ENCODE peak calls at places on chromosome X, in six cellular contexts. M, X, W, D, N and F are unnamed samples.

GRCh38 chrX:113202601-113203000 is 362.0 kb upstream of the AMOT start:
- DNase-seq in D (no peak), M (no peak), N (no peak), X (no peak), W (no peak), F (no peak)

GRCh38 chrX:68492583-68492982 is 6.3 kb upstream of the YIPF6 start:
- DNase-seq in X (no peak), W (no peak), M (no peak), N (no peak), D (no peak), F (no peak)

GRCh38 chrX:103629295-103630170 is 758 bp downstream of the TCEAL1 start:
- DNase-seq in W (no peak), N (peak; percentile 80), D (peak; percentile 40), X (peak; percentile 61), M (no peak), F (peak; percentile 33)

GRCh38 chrX:30065226-30065625 is 150.1 kb upstream of the MAGEB2 start:
- DNase-seq in D (no peak), M (peak; percentile 31), W (no peak), N (no peak), X (no peak), F (no peak)

GRCh38 chrX:16712825-16713155 is 321 bp upstream of the CTPS2 start:
- DNase-seq in D (no peak), W (no peak), X (no peak), N (no peak), M (no peak), F (no peak)

GRCh38 chrX:120309873-120310730 is 1.2 kb downstream of the TMEM255A start:
- DNase-seq in X (no peak), D (no peak), N (no peak), W (no peak), M (no peak), F (no peak)

GRCh38 chrX:37871626-37872302 is 24.4 kb upstream of the DYNLT3 start:
- DNase-seq in X (no peak), D (peak; percentile 29), N (peak; percentile 69), M (peak; percentile 41), W (no peak), F (no peak)

GRCh38 chrX:9829308-9830267 is 43.4 kb downstream of the SHROOM2 start:
- DNase-seq in D (no peak), W (no peak), X (no peak), M (no peak), N (no peak), F (no peak)

GRCh38 chrX:101220881-101221280 is 1.3 kb downstream of the DRP2 start:
- DNase-seq in X (peak; percentile 2), M (no peak), W (no peak), D (no peak), N (no peak), F (no peak)

GRCh38 chrX:9677098-9677739 is 88.4 kb downstream of the GPR143 start:
- DNase-seq in N (no peak), W (no peak), D (peak; percentile 37), X (no peak), M (no peak), F (no peak)

GRCh38 chrX:153626863-153627674 is 19.9 kb upstream of the DUSP9 start:
- DNase-seq in N (no peak), X (no peak), D (no peak), W (no peak), M (no peak), F (no peak)
- H3K27me3 ChIP-seq in N (no peaks in the 10 kb centered on the region), X (no peaks in the 10 kb centered on the region), D (peaks cover 18% of the 10 kb centered on the region), W (no peaks in the 10 kb centered on the region), M (peaks cover 2% of the 10 kb centered on the region), F (peaks cover 21% of the 10 kb centered on the region)

GRCh38 chrX:39381446-39381845 is 580.2 kb downstream of the MID1IP1 start:
- DNase-seq in N (no peak), D (no peak), M (no peak), W (no peak), X (no peak), F (no peak)

GRCh38 chrX:39388730-39389129 is 587.5 kb downstream of the MID1IP1 start:
- DNase-seq in D (no peak), W (no peak), M (no peak), N (no peak), X (no peak), F (no peak)

GRCh38 chrX:39385022-39385421 is 583.8 kb downstream of the MID1IP1 start:
- DNase-seq in M (no peak), W (no peak), D (no peak), N (no peak), X (no peak), F (no peak)
- H3K27me3 ChIP-seq in M (no peaks in the 10 kb centered on the region), W (no peaks in the 10 kb centered on the region), D (no peaks in the 10 kb centered on the region), N (peaks cover under 1% of the 10 kb centered on the region), X (no peaks in the 10 kb centered on the region), F (peaks cover 26% of the 10 kb centered on the region)

DNA sequence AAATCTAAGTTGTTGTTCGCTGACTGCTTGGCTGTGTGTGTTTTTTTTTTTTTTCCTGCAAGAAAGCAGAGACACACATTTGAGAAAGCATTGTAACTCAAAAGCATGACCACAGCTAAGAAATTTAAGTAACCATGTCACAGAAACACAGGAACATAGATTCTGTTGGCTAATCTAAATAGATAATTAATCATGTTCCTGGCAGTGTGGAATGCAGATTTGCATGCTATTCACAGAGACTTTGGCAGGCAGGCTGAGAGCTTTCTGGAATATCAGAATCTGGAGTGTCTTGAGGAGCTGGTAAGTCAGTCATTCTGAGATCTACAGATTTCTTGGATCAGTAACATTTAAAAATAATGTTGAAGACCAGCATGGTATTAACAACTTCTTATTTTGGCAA is 33.3 kb upstream of the SMS start:
- DNase-seq in M (no peak), X (no peak), D (no peak), N (no peak), W (no peak), F (no peak)
- H3K27me3 ChIP-seq in M (no peaks in the 10 kb centered on the region), X (no peaks in the 10 kb centered on the region), D (no peaks in the 10 kb centered on the region), N (no peaks in the 10 kb centered on the region), W (no peaks in the 10 kb centered on the region), F (no peaks in the 10 kb centered on the region)

DNA sequence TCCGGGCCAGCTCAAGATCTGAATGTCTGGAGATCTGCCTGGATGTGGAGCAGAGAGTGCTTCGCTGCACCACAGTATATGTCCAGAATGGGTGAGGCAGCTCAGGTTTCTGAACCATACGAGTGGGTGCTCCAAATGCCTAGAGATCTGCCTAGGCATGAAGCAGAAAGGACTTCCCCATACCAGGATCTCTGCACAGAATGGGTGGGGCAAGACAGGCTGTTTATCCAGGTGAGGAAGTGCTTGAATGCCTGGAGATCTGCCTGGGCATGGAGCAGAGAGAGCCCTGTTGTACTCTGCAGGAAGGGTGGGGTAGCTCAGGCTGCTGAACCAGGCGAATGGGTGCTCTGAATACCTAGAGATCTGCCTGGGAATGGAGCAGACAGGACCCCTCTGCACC is 45.4 kb upstream of the MAGEC2 start:
- DNase-seq in D (no peak), N (no peak), X (no peak), W (no peak), M (no peak), F (no peak)
- H3K27me3 ChIP-seq in D (no peaks in the 10 kb centered on the region), N (no peaks in the 10 kb centered on the region), X (no peaks in the 10 kb centered on the region), W (no peaks in the 10 kb centered on the region), M (no peaks in the 10 kb centered on the region), F (no peaks in the 10 kb centered on the region)

GRCh38 chrX:129423191-129423590 is 100.1 kb downstream of the SMARCA1 start:
- DNase-seq in N (no peak), X (no peak), W (no peak), D (no peak), M (no peak), F (no peak)
- H3K27me3 ChIP-seq in N (no peaks in the 10 kb centered on the region), X (no peaks in the 10 kb centered on the region), W (no peaks in the 10 kb centered on the region), D (no peaks in the 10 kb centered on the region), M (no peaks in the 10 kb centered on the region), F (no peaks in the 10 kb centered on the region)

GRCh38 chrX:94936722-94937121 is 1262.7 kb downstream of the FAM133A start:
- DNase-seq in W (no peak), M (no peak), X (no peak), N (no peak), D (no peak), F (no peak)

GRCh38 chrX:94932278-94932965 is 1258.4 kb downstream of the FAM133A start:
- DNase-seq in N (no peak), M (no peak), W (no peak), X (no peak), D (no peak), F (no peak)

GRCh38 chrX:94942603-94943002 is 1268.6 kb downstream of the FAM133A start:
- DNase-seq in N (no peak), M (no peak), X (no peak), W (no peak), D (no peak), F (no peak)

DNA sequence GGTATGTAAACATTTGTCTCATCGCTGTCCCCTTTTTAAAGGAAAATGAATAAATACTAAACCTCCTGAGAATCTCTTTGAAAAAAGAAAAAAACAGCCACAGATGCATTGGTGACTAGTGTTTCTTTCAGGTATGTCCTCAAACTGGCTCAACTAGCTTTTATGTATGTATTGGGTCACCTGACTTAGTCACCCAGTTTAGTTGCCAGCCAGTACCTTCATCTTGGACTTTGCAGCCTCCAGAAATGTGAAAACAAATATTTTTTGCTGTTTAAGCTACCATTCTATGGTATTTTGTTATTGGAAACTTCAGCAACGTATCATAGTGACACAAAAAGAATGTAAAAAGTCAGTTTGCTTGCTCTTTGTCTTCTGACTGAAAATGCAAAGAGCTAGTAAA is 1263.5 kb downstream of the FAM133A start:
- DNase-seq in N (no peak), D (no peak), X (no peak), W (no peak), M (no peak), F (no peak)
- H3K27me3 ChIP-seq in N (no peaks in the 10 kb centered on the region), D (no peaks in the 10 kb centered on the region), X (no peaks in the 10 kb centered on the region), W (no peaks in the 10 kb centered on the region), M (no peaks in the 10 kb centered on the region), F (peaks cover 14% of the 10 kb centered on the region)

DNA sequence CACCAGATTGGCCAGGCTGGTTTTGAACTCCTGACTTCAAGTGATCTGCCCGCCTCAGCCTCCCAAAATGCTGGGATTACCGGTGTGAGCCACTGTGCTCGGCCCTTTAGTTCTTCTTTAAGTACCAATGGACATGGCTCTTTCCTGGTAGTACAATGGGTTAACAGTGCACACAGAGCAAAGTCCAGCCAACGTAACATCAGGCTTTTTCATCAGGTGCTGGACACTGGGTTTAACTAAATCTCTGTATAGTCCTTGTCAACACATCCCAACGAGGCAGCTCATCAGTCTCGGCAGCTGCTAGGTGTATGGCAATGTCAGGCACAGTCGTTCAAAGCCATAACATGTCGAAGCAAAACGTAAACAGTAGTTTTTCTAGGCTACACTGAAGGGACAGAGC is 93.8 kb downstream of the HDAC8 start:
- DNase-seq in W (no peak), N (no peak), M (no peak), X (no peak), D (no peak), F (no peak)
- H3K27me3 ChIP-seq in W (no peaks in the 10 kb centered on the region), N (no peaks in the 10 kb centered on the region), M (no peaks in the 10 kb centered on the region), X (no peaks in the 10 kb centered on the region), D (no peaks in the 10 kb centered on the region), F (no peaks in the 10 kb centered on the region)

DNA sequence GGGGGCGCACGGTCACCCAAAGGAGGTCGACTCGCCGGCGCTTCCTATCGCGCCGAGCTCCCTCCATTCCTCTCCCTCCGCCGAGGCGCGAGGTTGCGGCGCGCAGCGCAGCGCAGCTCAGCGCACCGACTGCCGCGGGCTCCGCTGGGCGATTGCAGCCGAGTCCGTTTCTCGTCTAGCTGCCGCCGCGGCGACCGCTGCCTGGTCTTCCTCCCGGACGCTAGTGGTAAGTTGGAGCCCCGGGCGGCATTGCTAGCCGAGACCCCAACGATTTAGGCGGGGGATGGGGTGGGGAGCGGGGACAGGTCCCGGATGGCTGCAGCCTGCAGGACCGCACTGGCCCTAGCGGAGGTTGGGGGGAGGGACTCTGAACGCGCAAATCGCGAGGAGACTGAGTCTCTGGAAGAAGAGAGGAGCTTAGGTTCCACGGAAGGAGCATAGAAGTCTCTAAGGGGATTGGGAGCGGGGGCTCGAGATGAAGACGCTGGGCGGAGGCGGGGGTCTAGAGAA is 603 bp downstream of the HTR2C start:
- DNase-seq in M (no peak), N (no peak), D (no peak), X (no peak), W (no peak), F (no peak)
- H3K27me3 ChIP-seq in M (peaks cover 12% of the 10 kb centered on the region), N (peaks cover 7% of the 10 kb centered on the region), D (peaks cover 59% of the 10 kb centered on the region), X (peaks cover 17% of the 10 kb centered on the region), W (peaks cover 19% of the 10 kb centered on the region), F (no peaks in the 10 kb centered on the region)